ENCODE peak calls at places on chromosome 21, in six cellular contexts. C is HFFc6, X is foreskin fibroblast, Z is AG04450, E is progenitor cell of endocrine pancreas, G is GM18507. A is an unnamed sample.

GRCh38 chr21:36434144-36434543 is 45.8 kb downstream of the CLDN14 start:
- DNase-seq in C (no peak), X (no peak), Z (no peak), E (no peak), G (no peak), A (no peak)

GRCh38 chr21:34690793-34691175 is 22.0 kb downstream of the CLIC6 start:
- DNase-seq in C (no peak), X (no peak), Z (no peak), E (no peak), G (no peak), A (no peak)

GRCh38 chr21:46002841-46003574 is 21.4 kb downstream of the COL6A1 start:
- DNase-seq in C (no peak), X (no peak), Z (no peak), E (peak), G (no peak), A (no peak)

GRCh38 chr21:42616366-42617340 is 36.8 kb upstream of the PDE9A start:
- DNase-seq in C (no peak), X (no peak), Z (no peak), E (no peak), G (no peak), A (no peak)

GRCh38 chr21:44687671-44688070 is 5.7 kb upstream of the KRTAP12-1 start:
- DNase-seq in C (no peak), X (no peak), Z (no peak), E (no peak), G (no peak), A (no peak)

GRCh38 chr21:30166171-30166570 is 434 bp downstream of the CLDN17 start:
- DNase-seq in C (no peak), X (no peak), Z (no peak), E (no peak), G (no peak), A (no peak)

GRCh38 chr21:44630440-44630839 is 3.5 kb downstream of the KRTAP10-9 start:
- DNase-seq in C (no peak), X (no peak), Z (no peak), E (no peak), G (no peak), A (no peak)

GRCh38 chr21:38965910-38966504 is 160.3 kb downstream of the ETS2 start:
- DNase-seq in C (peak), X (no peak), Z (no peak), E (peak), G (no peak), A (no peak)

GRCh38 chr21:44867999-44868700 is 5.3 kb downstream of the PTTG1IP start:
- DNase-seq in C (no peak), X (no peak), Z (no peak), E (no peak), G (no peak), A (no peak)

GRCh38 chr21:35113064-35113463 is 64.0 kb upstream of the RUNX1 start:
- DNase-seq in C (peak), X (peak), Z (no peak), E (no peak), G (no peak), A (no peak)

GRCh38 chr21:42062543-42063022 is 8.5 kb upstream of the UMODL1 start:
- DNase-seq in C (no peak), X (no peak), Z (no peak), E (no peak), G (peak), A (no peak)

GRCh38 chr21:34550400-34550799 is 38.4 kb upstream of the KCNE1 start:
- DNase-seq in C (no peak), X (no peak), Z (no peak), E (no peak), G (no peak), A (no peak)

GRCh38 chr21:26167593-26167992 is 3.0 kb downstream of the APP start:
- DNase-seq in C (no peak), X (no peak), Z (no peak), E (no peak), G (no peak), A (no peak)

GRCh38 chr21:41961753-41962152 is 7.9 kb upstream of the C2CD2 start:
- DNase-seq in C (no peak), X (no peak), Z (no peak), E (no peak), G (no peak), A (no peak)

GRCh38 chr21:40049031-40049958 is 182.1 kb downstream of the PCP4 start:
- DNase-seq in C (peak), X (no peak), Z (no peak), E (no peak), G (no peak), A (peak)

GRCh38 chr21:38140192-38140905 is 116.4 kb upstream of the KCNJ15 start:
- DNase-seq in C (peak), X (peak), Z (no peak), E (no peak), G (no peak), A (no peak)

GRCh38 chr21:39956586-39956985 is 89.3 kb downstream of the PCP4 start:
- DNase-seq in C (no peak), X (no peak), Z (no peak), E (no peak), G (no peak), A (no peak)

GRCh38 chr21:45427331-45428271 is 22.6 kb downstream of the COL18A1 start:
- DNase-seq in C (peak), X (peak), Z (peak), E (no peak), G (no peak), A (peak)

GRCh38 chr21:21971384-21971783 is 973.2 kb downstream of the NCAM2 start:
- DNase-seq in C (no peak), X (no peak), Z (no peak), E (no peak), G (no peak), A (no peak)